ENCODE peak calls at places on chromosomes 13 and 19, in five cellular contexts. H, X, Z, A and Y are unnamed samples.

GRCh38 chr19:287381-287871 is 3.8 kb downstream of the PLPP2 start:
- DNase-seq in H (no peak), Z (no peak), A (no peak), X (no peak), Y (no peak)

GRCh38 chr13:99686157-99686572 is 184.9 kb downstream of the TM9SF2 start:
- DNase-seq in Z (peak; percentile 33), H (no peak), A (peak; percentile 68), X (no peak), Y (no peak)

GRCh38 chr13:110499621-110500281 is 61.8 kb downstream of the RAB20 start:
- DNase-seq in X (no peak), A (peak; percentile 84), Z (no peak), H (no peak), Y (peak; percentile 67)

GRCh38 chr19:48726573-48726972 is 7.0 kb upstream of the MAMSTR start:
- DNase-seq in H (no peak), X (no peak), A (no peak), Z (no peak), Y (no peak)

GRCh38 chr19:18144361-18144760 is 8.6 kb upstream of the PIK3R2 start:
- DNase-seq in X (no peak), A (no peak), H (no peak), Z (no peak), Y (no peak)

GRCh38 chr13:19618925-19619324 is 14.5 kb upstream of the MPHOSPH8 start:
- DNase-seq in Z (no peak), A (peak; percentile 35), H (no peak), X (no peak), Y (peak; percentile 33)

GRCh38 chr13:20141238-20142018 is 19.4 kb downstream of the GJA3 start:
- DNase-seq in Z (no peak), H (no peak), A (no peak), X (no peak), Y (no peak)

GRCh38 chr13:108269601-108270328 is at the start of gene TNFSF13B:
- DNase-seq in Z (peak; percentile 40), X (no peak), H (peak; percentile 1), A (peak; percentile 11), Y (peak; percentile 50)

GRCh38 chr13:54733639-54734038 is 1705.0 kb downstream of the OLFM4 start:
- DNase-seq in X (no peak), H (no peak), Z (no peak), A (no peak), Y (no peak)